ENCODE peak calls at places on chromosomes 1 and 21, in ten cellular contexts. P is suprapubic skin; S is small intestine; C is psoas muscle; X is CD4-positive, CD25-positive, alpha-beta regulatory T cell; H is H1; M is ovary; W is left ventricle myocardium inferior; K is RWPE2; E is GM23248. V is an unnamed sample.

GRCh38 chr1:10196991-10197390 is 13.4 kb upstream of the KIF1B start:
- DNase-seq in P (no peak), S (no peak), C (no peak), X (no peak), H (no peak), M (no peak), W (no peak), K (no peak), E (peak; percentile 76), V (no peak)

GRCh38 chr1:208942394-208942793 is 641.1 kb upstream of the CAMK1G start:
- DNase-seq in P (no peak), S (no peak), C (no peak), X (no peak), H (no peak), M (no peak), W (no peak), K (no peak), E (peak; percentile 36), V (no peak)

GRCh38 chr1:207052736-207053545 is at the start of gene PFKFB2:
- DNase-seq in P (peak; percentile 98), S (peak; percentile 100), C (peak; percentile 97), X (peak; percentile 94), H (peak; percentile 98), M (peak; percentile 98), W (peak; percentile 97), K (peak; percentile 100), E (peak; percentile 97), V (peak; percentile 98)

GRCh38 chr1:21764615-21765423 is 18.1 kb downstream of the USP48 start:
- DNase-seq in P (no peak), S (peak; percentile 69), C (peak; percentile 67), X (no peak), H (no peak), M (no peak), W (peak; percentile 46), K (peak; percentile 84), E (peak; percentile 94), V (no peak)

GRCh38 chr1:183996036-183996376 is 41.5 kb downstream of the COLGALT2 start:
- DNase-seq in P (no peak), S (no peak), C (peak; percentile 43), X (no peak), H (no peak), M (no peak), W (no peak), K (no peak), E (no peak), V (no peak)

GRCh38 chr1:183272390-183272801 is 86.3 kb downstream of the LAMC2 start:
- DNase-seq in P (no peak), S (no peak), C (no peak), X (no peak), H (no peak), M (no peak), W (no peak), K (no peak), E (peak; percentile 88), V (no peak)

GRCh38 chr1:44808938-44809917 is 905 bp downstream of the BTBD19 start:
- DNase-seq in P (peak; percentile 83), S (peak; percentile 82), C (peak; percentile 72), X (peak; percentile 98), H (no peak), M (peak; percentile 64), W (peak; percentile 48), K (no peak), E (peak; percentile 92), V (no peak)

GRCh38 chr21:42760977-42761751 is 107.7 kb downstream of the PDE9A start:
- DNase-seq in P (no peak), S (peak; percentile 83), C (no peak), X (no peak), H (no peak), M (no peak), W (no peak), K (no peak), E (peak; percentile 4), V (no peak)

GRCh38 chr1:3601743-3602142 is 9.6 kb downstream of the MEGF6 start:
- DNase-seq in P (no peak), S (no peak), C (no peak), X (no peak), H (no peak), M (no peak), W (no peak), K (no peak), E (no peak), V (no peak)

GRCh38 chr1:230173176-230173575 is 106.1 kb downstream of the GALNT2 start:
- DNase-seq in P (no peak), S (no peak), C (no peak), X (no peak), H (no peak), M (no peak), W (no peak), K (no peak), E (no peak), V (no peak)

GRCh38 chr1:55887103-55887712 is 672.0 kb upstream of the USP24 start:
- DNase-seq in P (no peak), S (no peak), C (no peak), X (no peak), H (no peak), M (no peak), W (no peak), K (no peak), E (no peak), V (no peak)

GRCh38 chr1:33030575-33030974 is 6.1 kb downstream of the AK2 start:
- DNase-seq in P (no peak), S (no peak), C (no peak), X (no peak), H (no peak), M (no peak), W (no peak), K (no peak), E (peak; percentile 51), V (no peak)
- H3K4me1 ChIP-seq in P (peaks cover 29% of the 10 kb centered on the region), S (peaks cover 19% of the 10 kb centered on the region), C (peaks cover 79% of the 10 kb centered on the region), X (peaks cover 11% of the 10 kb centered on the region), H (peaks cover 3% of the 10 kb centered on the region), M (peaks cover 2% of the 10 kb centered on the region), W (peaks cover 92% of the 10 kb centered on the region), K (peaks cover 16% of the 10 kb centered on the region), E (peaks cover 7% of the 10 kb centered on the region), V (no peaks in the 10 kb centered on the region)

DNA sequence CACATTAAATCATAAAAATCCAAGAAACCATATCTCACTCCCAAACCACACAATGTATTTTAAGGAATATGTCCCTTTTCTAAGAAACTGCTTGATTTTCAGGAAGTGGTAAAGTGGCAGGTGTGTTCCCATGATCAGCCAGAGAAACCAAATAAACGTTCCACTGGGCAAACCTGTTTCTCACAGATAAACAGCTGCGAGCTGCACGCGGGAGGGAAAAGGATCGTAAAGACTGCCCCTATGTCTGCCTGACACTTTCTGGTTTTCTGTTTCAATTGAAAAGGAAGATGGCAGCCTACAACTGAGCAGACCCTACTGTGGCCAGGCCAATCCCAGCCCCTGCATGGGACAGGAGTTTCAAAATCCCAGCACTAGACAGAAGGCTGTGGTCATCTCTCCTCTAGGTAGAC is 36.6 kb downstream of the HIVEP3 start:
- DNase-seq in P (no peak), S (peak; percentile 35), C (no peak), X (no peak), H (no peak), M (no peak), W (no peak), K (no peak), E (no peak), V (no peak)
- H3K27ac ChIP-seq in P (peak overlapping the region; percentile 7), S (no peak overlapping the region), C (peak overlapping the region; percentile 71), X (no peak overlapping the region), H (no peak overlapping the region), M (no peak overlapping the region), W (peak overlapping the region; percentile 87), K (no peak overlapping the region), E (no peak overlapping the region), V (no peak overlapping the region)

GRCh38 chr1:168521391-168522000 is 22.3 kb downstream of the XCL2 start:
- DNase-seq in P (no peak), S (peak; percentile 28), C (no peak), X (peak; percentile 55), H (no peak), M (no peak), W (no peak), K (no peak), E (no peak), V (no peak)
- H3K4me3 ChIP-seq in P (no peak overlapping the region), S (no peak overlapping the region), C (no peak overlapping the region), X (no peak overlapping the region), H (no peak overlapping the region), M (no peak overlapping the region), W (no peak overlapping the region), K (no peak overlapping the region), E (no peak overlapping the region), V (no peak overlapping the region)

GRCh38 chr1:234617135-234617985 is 7.4 kb upstream of the IRF2BP2 start:
- DNase-seq in P (no peak), S (no peak), C (no peak), X (no peak), H (no peak), M (no peak), W (no peak), K (no peak), E (peak; percentile 71), V (no peak)

GRCh38 chr1:234616644-234617043 is 6.7 kb upstream of the IRF2BP2 start:
- DNase-seq in P (no peak), S (no peak), C (no peak), X (no peak), H (no peak), M (no peak), W (no peak), K (no peak), E (peak; percentile 69), V (no peak)

GRCh38 chr1:234618726-234619049 is 8.7 kb upstream of the IRF2BP2 start:
- DNase-seq in P (no peak), S (no peak), C (no peak), X (no peak), H (no peak), M (no peak), W (no peak), K (no peak), E (peak; percentile 77), V (no peak)

GRCh38 chr1:234619071-234619480 is 9.1 kb upstream of the IRF2BP2 start:
- DNase-seq in P (no peak), S (no peak), C (no peak), X (no peak), H (no peak), M (no peak), W (no peak), K (no peak), E (peak; percentile 67), V (no peak)

DNA sequence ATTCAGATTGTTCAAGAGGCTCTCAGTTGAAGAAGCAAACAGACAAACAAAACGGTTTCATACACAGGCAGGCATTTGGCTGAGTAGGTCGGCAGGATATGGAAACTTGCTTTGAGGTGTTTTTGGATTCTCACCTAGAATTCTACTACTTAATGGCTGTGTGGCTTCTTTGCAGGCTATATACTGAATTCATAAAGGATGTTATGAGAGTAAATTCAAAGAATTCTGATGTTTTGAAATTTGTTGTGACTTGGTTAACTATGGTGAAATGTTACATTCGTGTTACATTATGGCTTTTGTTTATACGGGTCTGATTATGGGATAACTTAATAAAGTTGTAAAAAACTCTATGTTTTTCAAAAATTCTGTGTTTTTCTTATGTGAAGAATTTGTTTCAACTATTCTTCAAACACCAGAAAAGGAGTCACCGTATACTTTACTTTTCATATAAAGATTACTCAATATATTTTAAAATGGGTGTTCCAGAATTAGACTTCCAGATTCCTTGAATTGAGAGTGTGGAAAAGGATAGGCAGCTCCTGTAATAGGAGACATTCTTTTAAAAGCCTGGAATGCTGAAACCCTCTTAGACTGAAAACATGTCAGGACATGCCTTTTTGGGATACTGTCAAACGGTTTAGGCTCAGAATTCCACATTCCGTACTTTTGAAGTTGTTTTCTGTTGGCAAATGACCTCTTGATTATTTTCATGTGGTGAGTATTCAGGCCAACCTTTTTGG is 8.2 kb upstream of the IRF2BP2 start:
- DNase-seq in P (no peak), S (no peak), C (no peak), X (no peak), H (no peak), M (no peak), W (no peak), K (no peak), E (peak; percentile 67), V (no peak)
- H3K4me1 ChIP-seq in P (peaks cover 64% of the 10 kb centered on the region), S (peaks cover 11% of the 10 kb centered on the region), C (peaks cover 67% of the 10 kb centered on the region), X (peaks cover 6% of the 10 kb centered on the region), H (peaks cover 12% of the 10 kb centered on the region), M (peaks cover 14% of the 10 kb centered on the region), W (peaks cover 40% of the 10 kb centered on the region), K (peaks cover 60% of the 10 kb centered on the region), E (peaks cover 87% of the 10 kb centered on the region), V (peaks cover 3% of the 10 kb centered on the region)

V was measured in iPS DF 6.9.